ENCODE peak calls at places on chromosomes 11 and 22, in four cellular contexts. P is activated CD4-positive, CD25-positive, alpha-beta regulatory T cell treated with anti-CD3 and anti-CD28 coated beads, Interleukin-2, amount 50 U/mL, for 72 hours; L is HTR-8/SVneo; U is caudate nucleus. X is an unnamed sample.

GRCh38 chr11:128022007-128022368 is 565.4 kb downstream of the ETS1 start:
- DNase-seq in U (no peak), P (no peak), L (no peak), X (no peak)

GRCh38 chr11:40405614-40406013 is 1053.8 kb downstream of the LRRC4C start:
- DNase-seq in P (no peak), L (no peak), U (no peak), X (no peak)

GRCh38 chr22:33038131-33038772 is 19.9 kb downstream of the SYN3 start:
- DNase-seq in P (no peak), L (no peak), U (no peak), X (no peak)

GRCh38 chr11:3867209-3868071 is 12.0 kb downstream of the STIM1 start:
- DNase-seq in U (no peak), P (no peak), L (no peak), X (no peak)

GRCh38 chr22:36595154-36595553 is 66.2 kb upstream of the EIF3D start:
- DNase-seq in P (no peak), L (no peak), U (no peak), X (peak; percentile 39)

GRCh38 chr11:132913886-132914285 is 618.4 kb downstream of the OPCML start:
- DNase-seq in P (no peak), L (no peak), U (no peak), X (no peak)

GRCh38 chr22:39567135-39567946 is 3.2 kb upstream of the CACNA1I start:
- DNase-seq in L (no peak), U (no peak), P (no peak), X (peak; percentile 77)

GRCh38 chr11:57307666-57308270 is 17.0 kb downstream of the TNKS1BP1 start:
- DNase-seq in P (no peak), L (no peak), U (no peak), X (no peak)

GRCh38 chr22:44737414-44738346 is 14.7 kb upstream of the ARHGAP8 start:
- DNase-seq in U (no peak), P (no peak), L (no peak), X (no peak)

GRCh38 chr11:43925932-43926505 is 16.4 kb upstream of the C11orf96 start:
- DNase-seq in L (no peak), P (no peak), U (no peak), X (no peak)

GRCh38 chr22:44316393-44317162 is 3.8 kb upstream of the SHISAL1 start:
- DNase-seq in P (no peak), U (no peak), L (no peak), X (no peak)

GRCh38 chr11:16891170-16891569 is 123.0 kb downstream of the PLEKHA7 start:
- DNase-seq in L (no peak), P (no peak), U (no peak), X (no peak)

GRCh38 chr22:34798605-34799004 is 267.4 kb upstream of the ISX start:
- DNase-seq in P (no peak), L (no peak), U (no peak), X (no peak)

GRCh38 chr11:134659882-134660281 is 247.8 kb upstream of the B3GAT1 start:
- DNase-seq in U (no peak), P (no peak), L (no peak), X (peak; percentile 24)

X was measured in activated effector memory CD4-positive, alpha-beta T cell treated with anti-CD3 and anti-CD28 coated beads, Interleukin-2, amount 50 U/mL, for 16 hours.